ENCODE peak calls at places on chromosomes 16 and 17, in four cellular contexts. V, F, R and C are unnamed samples.

GRCh38 chr17:338442-339192 is 14.0 kb downstream of the RPH3AL start:
- DNase-seq in V (no peak), F (no peak), R (no peak), C (no peak)

GRCh38 chr17:63919311-63919723 is 678 bp upstream of the GH1 start:
- DNase-seq in V (no peak), F (no peak), R (peak), C (peak)

GRCh38 chr17:6531575-6531974 is 24.8 kb downstream of the PITPNM3 start:
- DNase-seq in V (no peak), F (no peak), R (no peak), C (no peak)

GRCh38 chr16:74691093-74691855 is 9.4 kb downstream of the MLKL start:
- DNase-seq in V (no peak), F (no peak), R (no peak), C (no peak)

GRCh38 chr17:40680998-40681397 is 16.0 kb upstream of the KRT222 start:
- DNase-seq in V (no peak), F (no peak), R (no peak), C (no peak)

GRCh38 chr17:45302649-45303173 is 14.1 kb downstream of the MAP3K14 start:
- DNase-seq in V (no peak), F (no peak), R (no peak), C (no peak)

GRCh38 chr17:49581645-49581992 is 5.9 kb downstream of the NXPH3 start:
- DNase-seq in V (no peak), F (no peak), R (no peak), C (no peak)

GRCh38 chr16:76309639-76310335 is 32.6 kb downstream of the CNTNAP4 start:
- DNase-seq in V (no peak), F (no peak), R (no peak), C (no peak)

GRCh38 chr17:57574040-57574513 is 171.0 kb downstream of the CCDC182 start:
- DNase-seq in V (no peak), F (no peak), R (no peak), C (no peak)

GRCh38 chr17:75720656-75721462 is at the start of gene ITGB4:
- DNase-seq in V (peak), F (no peak), R (peak), C (peak)

GRCh38 chr17:42632949-42633444 is 23.5 kb downstream of the TUBG1 start:
- DNase-seq in V (no peak), F (no peak), R (no peak), C (no peak)

GRCh38 chr16:1670371-1670770 is 7.7 kb upstream of the JPT2 start:
- DNase-seq in V (no peak), F (no peak), R (no peak), C (no peak)

GRCh38 chr16:85136705-85137322 is 24.5 kb upstream of the CIBAR2 start:
- DNase-seq in V (no peak), F (no peak), R (no peak), C (no peak)